ENCODE peak calls at places on chromosome 7, in four cellular contexts. One of them, this sample, is unnamed.

GRCh38 chr7:155277385-155277994 is 20.2 kb upstream of the INSIG1 start:
- DNase-seq in hepatocyte: no peak
- DNase-seq in heart left ventricle: no peak
- DNase-seq in transverse colon: no peak
- DNase-seq in this sample: no peak

GRCh38 chr7:151924508-151924907 is 31.7 kb upstream of the GALNTL5 start:
- DNase-seq in heart left ventricle: no peak
- DNase-seq in hepatocyte: peak; percentile 26
- DNase-seq in transverse colon: peak; percentile 75
- DNase-seq in this sample: no peak

GRCh38 chr7:157041004-157041403 is 30.5 kb upstream of the MNX1 start:
- DNase-seq in transverse colon: no peak
- DNase-seq in heart left ventricle: no peak
- DNase-seq in hepatocyte: peak; percentile 46
- DNase-seq in this sample: no peak

GRCh38 chr7:106485031-106485551 is 175.9 kb downstream of the CCDC71L start:
- DNase-seq in transverse colon: no peak
- DNase-seq in heart left ventricle: no peak
- DNase-seq in hepatocyte: no peak
- DNase-seq in this sample: peak; percentile 24

GRCh38 chr7:118046086-118046485 is 137.9 kb upstream of the LSM8 start:
- DNase-seq in heart left ventricle: no peak
- DNase-seq in transverse colon: no peak
- DNase-seq in hepatocyte: no peak
- DNase-seq in this sample: no peak

GRCh38 chr7:28183627-28184026 is 3.0 kb upstream of the JAZF1 start:
- DNase-seq in hepatocyte: no peak
- DNase-seq in heart left ventricle: no peak
- DNase-seq in transverse colon: no peak
- DNase-seq in this sample: no peak

GRCh38 chr7:105387621-105388372 is 924 bp downstream of the SRPK2 start:
- DNase-seq in heart left ventricle: peak; percentile 59
- DNase-seq in transverse colon: peak; percentile 63
- DNase-seq in hepatocyte: peak; percentile 68
- DNase-seq in this sample: peak; percentile 54

GRCh38 chr7:157195868-157196267 is 57.1 kb downstream of the UBE3C start:
- DNase-seq in heart left ventricle: no peak
- DNase-seq in hepatocyte: no peak
- DNase-seq in transverse colon: no peak
- DNase-seq in this sample: no peak

GRCh38 chr7:118870187-118870586 is 645.7 kb downstream of the ANKRD7 start:
- DNase-seq in transverse colon: no peak
- DNase-seq in hepatocyte: no peak
- DNase-seq in heart left ventricle: no peak
- DNase-seq in this sample: peak; percentile 23

GRCh38 chr7:114574384-114574783 is 159.8 kb downstream of the FOXP2 start:
- DNase-seq in heart left ventricle: no peak
- DNase-seq in transverse colon: no peak
- DNase-seq in hepatocyte: no peak
- DNase-seq in this sample: no peak

GRCh38 chr7:105339404-105340316 is 49.1 kb downstream of the SRPK2 start:
- DNase-seq in heart left ventricle: no peak
- DNase-seq in transverse colon: no peak
- DNase-seq in hepatocyte: no peak
- DNase-seq in this sample: no peak

DNA sequence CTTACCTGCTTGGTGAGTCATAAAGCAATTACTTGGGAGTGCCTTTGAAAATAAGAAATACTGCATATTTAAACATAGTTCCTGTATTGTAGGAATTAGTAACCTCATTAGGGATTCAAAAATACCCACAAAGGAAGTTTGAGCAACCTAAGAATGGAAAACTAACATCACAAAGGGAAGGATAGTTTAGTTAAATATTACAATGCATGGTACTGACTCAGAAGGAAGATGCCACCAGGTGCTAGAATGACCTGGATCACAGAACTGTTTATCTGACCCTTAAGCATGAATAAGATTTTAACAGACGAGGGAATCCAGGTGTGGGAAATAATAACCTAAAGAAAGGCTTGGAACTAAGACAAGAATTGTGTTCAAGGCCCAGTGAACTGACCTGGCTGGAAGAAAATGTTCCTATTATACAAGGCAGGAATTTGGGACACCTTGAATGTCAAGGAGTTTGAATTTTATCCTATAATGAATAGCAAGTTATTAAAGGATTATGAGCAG is 106.4 kb downstream of the GSAP start:
- DNase-seq in hepatocyte: no peak
- DNase-seq in heart left ventricle: no peak
- DNase-seq in transverse colon: no peak
- DNase-seq in this sample: no peak
- H3K4me1 ChIP-seq in hepatocyte: no peaks in the 10 kb centered on the region
- H3K4me1 ChIP-seq in heart left ventricle: peaks cover 8% of the 10 kb centered on the region
- H3K4me1 ChIP-seq in transverse colon: no peaks in the 10 kb centered on the region
- H3K4me1 ChIP-seq in this sample: no peaks in the 10 kb centered on the region

GRCh38 chr7:132906193-132906829 is 175.6 kb downstream of the CHCHD3 start:
- DNase-seq in hepatocyte: no peak
- DNase-seq in transverse colon: no peak
- DNase-seq in heart left ventricle: no peak
- DNase-seq in this sample: no peak
- H3K4me3 ChIP-seq in hepatocyte: no peak overlapping the region
- H3K4me3 ChIP-seq in transverse colon: no peak overlapping the region
- H3K4me3 ChIP-seq in heart left ventricle: no peak overlapping the region
- H3K4me3 ChIP-seq in this sample: no peak overlapping the region

GRCh38 chr7:12102527-12102926 is 108.6 kb upstream of the TMEM106B start:
- DNase-seq in heart left ventricle: no peak
- DNase-seq in transverse colon: no peak
- DNase-seq in hepatocyte: no peak
- DNase-seq in this sample: no peak
- H3K4me1 ChIP-seq in heart left ventricle: no peaks in the 10 kb centered on the region
- H3K4me1 ChIP-seq in transverse colon: no peaks in the 10 kb centered on the region
- H3K4me1 ChIP-seq in hepatocyte: peaks cover 6% of the 10 kb centered on the region
- H3K4me1 ChIP-seq in this sample: no peaks in the 10 kb centered on the region

DNA sequence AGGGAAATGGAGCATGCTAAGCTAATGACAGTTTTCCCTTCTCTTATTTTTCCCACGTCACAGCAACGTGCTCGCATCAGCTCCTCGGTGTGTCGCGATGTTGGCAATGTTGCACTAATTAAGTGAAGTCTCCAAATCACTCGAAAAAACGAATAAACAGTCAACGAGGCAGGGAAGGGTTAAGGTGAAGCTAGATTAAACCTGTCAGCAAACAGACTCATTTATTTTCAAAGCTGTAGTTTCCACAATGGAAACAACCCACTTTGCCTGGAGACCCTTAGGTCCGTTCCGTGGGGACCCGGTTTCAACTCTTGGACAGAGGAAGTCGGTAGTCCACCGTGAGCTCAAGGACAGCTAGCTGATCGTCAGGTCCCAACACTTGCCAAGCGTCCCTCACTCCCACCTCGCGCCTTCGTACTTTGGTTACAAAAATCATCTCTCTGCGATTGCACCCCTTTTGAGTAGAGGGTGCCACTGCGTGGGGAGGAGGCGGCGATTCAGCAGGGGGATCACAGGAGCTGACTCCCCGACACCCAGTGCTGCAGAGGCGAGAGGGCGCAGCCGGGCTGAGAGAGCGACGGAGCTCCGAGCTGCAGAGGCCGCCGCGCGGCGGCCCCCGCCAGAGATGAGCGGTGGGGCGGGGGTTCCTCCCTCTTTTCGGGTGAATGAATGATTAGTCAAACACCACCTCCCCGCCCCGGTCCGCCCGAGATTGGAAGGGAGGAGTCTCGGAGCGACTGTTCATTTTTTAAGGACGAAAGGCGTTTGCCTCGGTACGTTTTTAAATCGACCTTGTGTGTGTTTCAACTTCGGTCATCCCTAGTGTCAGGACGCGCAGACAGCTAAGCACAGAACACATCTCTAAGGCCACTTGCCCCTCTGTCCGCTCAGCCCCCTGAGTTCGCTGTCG is 1.3 kb upstream of the BMPER start:
- DNase-seq in heart left ventricle: peak; percentile 25
- DNase-seq in transverse colon: peak; percentile 13
- DNase-seq in hepatocyte: peak; percentile 54
- DNase-seq in this sample: peak; percentile 72
- H3K4me3 ChIP-seq in heart left ventricle: peak overlapping the region; percentile 48
- H3K4me3 ChIP-seq in transverse colon: peak overlapping the region; percentile 37
- H3K4me3 ChIP-seq in hepatocyte: peak overlapping the region; percentile 88
- H3K4me3 ChIP-seq in this sample: peak overlapping the region; percentile 97

GRCh38 chr7:75916259-75916658 is 1.3 kb downstream of the POR start:
- DNase-seq in heart left ventricle: no peak
- DNase-seq in transverse colon: no peak
- DNase-seq in hepatocyte: no peak
- DNase-seq in this sample: no peak

GRCh38 chr7:75914169-75914654 is 743 bp upstream of the POR start:
- DNase-seq in heart left ventricle: no peak
- DNase-seq in hepatocyte: no peak
- DNase-seq in transverse colon: peak; percentile 16
- DNase-seq in this sample: no peak

GRCh38 chr7:75914655-75915415 is at the start of gene POR:
- DNase-seq in heart left ventricle: peak; percentile 98
- DNase-seq in hepatocyte: peak; percentile 96
- DNase-seq in transverse colon: peak; percentile 97
- DNase-seq in this sample: peak; percentile 96

GRCh38 chr7:75915416-75916156 is 631 bp downstream of the POR start:
- DNase-seq in heart left ventricle: peak; percentile 28
- DNase-seq in transverse colon: peak; percentile 31
- DNase-seq in hepatocyte: peak; percentile 44
- DNase-seq in this sample: no peak

GRCh38 chr7:75913437-75913836 is 1.5 kb upstream of the POR start:
- DNase-seq in transverse colon: no peak
- DNase-seq in hepatocyte: no peak
- DNase-seq in heart left ventricle: no peak
- DNase-seq in this sample: no peak
- H3K4me1 ChIP-seq in transverse colon: peaks cover 16% of the 10 kb centered on the region
- H3K4me1 ChIP-seq in hepatocyte: peaks cover 10% of the 10 kb centered on the region
- H3K4me1 ChIP-seq in heart left ventricle: peaks cover 16% of the 10 kb centered on the region
- H3K4me1 ChIP-seq in this sample: peaks cover 3% of the 10 kb centered on the region

DNA sequence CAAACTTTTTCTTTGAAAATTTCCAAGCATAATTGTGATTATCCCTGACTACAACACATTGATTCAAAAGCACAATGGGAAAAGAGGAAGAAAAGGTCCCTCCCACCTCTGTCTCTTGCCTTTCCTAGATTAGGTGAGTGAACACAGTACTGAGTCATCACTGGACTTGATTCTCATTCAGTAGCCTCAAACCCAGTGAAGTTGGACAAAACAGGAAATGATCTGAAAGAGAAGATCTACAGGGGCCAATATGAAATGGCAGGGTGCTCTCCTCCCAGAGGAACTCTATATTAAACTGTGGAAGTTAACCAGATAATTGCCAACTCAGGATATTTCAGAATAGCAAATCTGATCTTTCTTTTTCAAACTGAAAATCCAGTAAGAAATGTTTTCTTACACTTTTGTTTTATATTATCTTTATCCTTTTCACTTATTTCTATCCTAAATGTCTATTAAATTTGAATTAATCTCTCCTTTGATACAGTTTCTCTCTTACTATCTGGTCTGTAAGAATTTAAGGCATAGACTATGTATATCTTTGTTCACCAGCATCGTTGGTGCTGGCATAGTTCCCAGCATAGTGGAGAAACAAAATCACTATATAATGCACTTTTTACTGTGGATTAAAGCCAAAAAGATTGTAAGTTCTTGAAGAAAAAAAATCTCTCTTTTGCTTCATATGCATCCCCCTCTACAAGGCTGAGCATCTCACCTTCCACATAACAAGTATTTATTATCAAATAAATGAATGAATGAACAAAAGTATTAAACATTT is 41.4 kb upstream of the IKZF1 start:
- DNase-seq in heart left ventricle: no peak
- DNase-seq in hepatocyte: no peak
- DNase-seq in transverse colon: no peak
- DNase-seq in this sample: no peak
- H3K4me3 ChIP-seq in heart left ventricle: no peak overlapping the region
- H3K4me3 ChIP-seq in hepatocyte: no peak overlapping the region
- H3K4me3 ChIP-seq in transverse colon: no peak overlapping the region
- H3K4me3 ChIP-seq in this sample: no peak overlapping the region